ENCODE peak calls at places on chromosomes 16 and 17, in ten cellular contexts. One of them, this sample, is unnamed.

GRCh38 chr17:37650419-37651003 is 7.3 kb upstream of the DDX52 start:
- DNase-seq in lower leg skin: no peak
- DNase-seq in astrocyte of the cerebellum: no peak
- DNase-seq in foreskin fibroblast: peak
- DNase-seq in AG09309: no peak
- DNase-seq in IMR-90: peak
- DNase-seq in tibial artery: no peak
- DNase-seq in left ventricle myocardium inferior: no peak
- DNase-seq in fibroblast of the aortic adventitia: peak
- DNase-seq in HCT116: peak
- DNase-seq in this sample: peak

GRCh38 chr17:6752068-6752909 is 3.6 kb upstream of the XAF1 start:
- DNase-seq in lower leg skin: peak
- DNase-seq in astrocyte of the cerebellum: peak
- DNase-seq in foreskin fibroblast: peak
- DNase-seq in AG09309: peak
- DNase-seq in IMR-90: peak
- DNase-seq in tibial artery: peak
- DNase-seq in left ventricle myocardium inferior: no peak
- DNase-seq in fibroblast of the aortic adventitia: peak
- DNase-seq in HCT116: no peak
- DNase-seq in this sample: no peak

GRCh38 chr17:59366040-59366757 is 34.7 kb downstream of the YPEL2 start:
- DNase-seq in lower leg skin: no peak
- DNase-seq in astrocyte of the cerebellum: no peak
- DNase-seq in foreskin fibroblast: no peak
- DNase-seq in AG09309: no peak
- DNase-seq in IMR-90: no peak
- DNase-seq in tibial artery: no peak
- DNase-seq in left ventricle myocardium inferior: no peak
- DNase-seq in fibroblast of the aortic adventitia: no peak
- DNase-seq in HCT116: no peak
- DNase-seq in this sample: no peak

GRCh38 chr16:4205971-4206370 is 35.9 kb downstream of the SRL start:
- DNase-seq in lower leg skin: no peak
- DNase-seq in astrocyte of the cerebellum: no peak
- DNase-seq in foreskin fibroblast: no peak
- DNase-seq in AG09309: no peak
- DNase-seq in IMR-90: no peak
- DNase-seq in tibial artery: no peak
- DNase-seq in left ventricle myocardium inferior: no peak
- DNase-seq in fibroblast of the aortic adventitia: no peak
- DNase-seq in HCT116: no peak
- DNase-seq in this sample: no peak

GRCh38 chr17:80279895-80280294 is 19.2 kb downstream of the RNF213 start:
- DNase-seq in lower leg skin: no peak
- DNase-seq in astrocyte of the cerebellum: peak
- DNase-seq in foreskin fibroblast: peak
- DNase-seq in AG09309: peak
- DNase-seq in IMR-90: peak
- DNase-seq in tibial artery: peak
- DNase-seq in left ventricle myocardium inferior: peak
- DNase-seq in fibroblast of the aortic adventitia: peak
- DNase-seq in HCT116: no peak
- DNase-seq in this sample: no peak

GRCh38 chr16:75433732-75434413 is 570 bp upstream of the CFDP1 start:
- DNase-seq in lower leg skin: peak
- DNase-seq in astrocyte of the cerebellum: peak
- DNase-seq in foreskin fibroblast: peak
- DNase-seq in AG09309: peak
- DNase-seq in IMR-90: peak
- DNase-seq in tibial artery: peak
- DNase-seq in left ventricle myocardium inferior: no peak
- DNase-seq in fibroblast of the aortic adventitia: peak
- DNase-seq in HCT116: no peak
- DNase-seq in this sample: peak

GRCh38 chr16:17369441-17369951 is 101.3 kb downstream of the XYLT1 start:
- DNase-seq in lower leg skin: peak
- DNase-seq in astrocyte of the cerebellum: no peak
- DNase-seq in foreskin fibroblast: no peak
- DNase-seq in AG09309: no peak
- DNase-seq in IMR-90: no peak
- DNase-seq in tibial artery: peak
- DNase-seq in left ventricle myocardium inferior: peak
- DNase-seq in fibroblast of the aortic adventitia: no peak
- DNase-seq in HCT116: no peak
- DNase-seq in this sample: peak

GRCh38 chr16:71894229-71894920 is 956 bp upstream of the IST1 start:
- DNase-seq in lower leg skin: peak
- DNase-seq in astrocyte of the cerebellum: peak
- DNase-seq in foreskin fibroblast: peak
- DNase-seq in AG09309: no peak
- DNase-seq in IMR-90: peak
- DNase-seq in tibial artery: peak
- DNase-seq in left ventricle myocardium inferior: peak
- DNase-seq in fibroblast of the aortic adventitia: peak
- DNase-seq in HCT116: peak
- DNase-seq in this sample: peak

GRCh38 chr16:12551530-12551929 is 252.2 kb downstream of the CPPED1 start:
- DNase-seq in lower leg skin: no peak
- DNase-seq in astrocyte of the cerebellum: no peak
- DNase-seq in foreskin fibroblast: no peak
- DNase-seq in AG09309: no peak
- DNase-seq in IMR-90: no peak
- DNase-seq in tibial artery: no peak
- DNase-seq in left ventricle myocardium inferior: no peak
- DNase-seq in fibroblast of the aortic adventitia: no peak
- DNase-seq in HCT116: no peak
- DNase-seq in this sample: no peak

GRCh38 chr17:83181991-83182619 is 102.7 kb downstream of the METRNL start:
- DNase-seq in lower leg skin: no peak
- DNase-seq in astrocyte of the cerebellum: no peak
- DNase-seq in foreskin fibroblast: no peak
- DNase-seq in AG09309: no peak
- DNase-seq in IMR-90: no peak
- DNase-seq in tibial artery: no peak
- DNase-seq in left ventricle myocardium inferior: no peak
- DNase-seq in fibroblast of the aortic adventitia: no peak
- DNase-seq in HCT116: no peak
- DNase-seq in this sample: no peak

GRCh38 chr17:17938388-17939107 is 33.7 kb downstream of the TOM1L2 start:
- DNase-seq in lower leg skin: no peak
- DNase-seq in astrocyte of the cerebellum: no peak
- DNase-seq in foreskin fibroblast: no peak
- DNase-seq in AG09309: no peak
- DNase-seq in IMR-90: no peak
- DNase-seq in tibial artery: no peak
- DNase-seq in left ventricle myocardium inferior: no peak
- DNase-seq in fibroblast of the aortic adventitia: no peak
- DNase-seq in HCT116: no peak
- DNase-seq in this sample: no peak

GRCh38 chr17:59155439-59156177 is at the start of gene PRR11:
- DNase-seq in lower leg skin: peak
- DNase-seq in astrocyte of the cerebellum: peak
- DNase-seq in foreskin fibroblast: peak
- DNase-seq in AG09309: peak
- DNase-seq in IMR-90: peak
- DNase-seq in tibial artery: peak
- DNase-seq in left ventricle myocardium inferior: peak
- DNase-seq in fibroblast of the aortic adventitia: peak
- DNase-seq in HCT116: peak
- DNase-seq in this sample: peak

GRCh38 chr17:57861737-57862409 is 12.0 kb upstream of the MRPS23 start:
- DNase-seq in lower leg skin: no peak
- DNase-seq in astrocyte of the cerebellum: no peak
- DNase-seq in foreskin fibroblast: peak
- DNase-seq in AG09309: no peak
- DNase-seq in IMR-90: no peak
- DNase-seq in tibial artery: peak
- DNase-seq in left ventricle myocardium inferior: peak
- DNase-seq in fibroblast of the aortic adventitia: peak
- DNase-seq in HCT116: no peak
- DNase-seq in this sample: peak

DNA sequence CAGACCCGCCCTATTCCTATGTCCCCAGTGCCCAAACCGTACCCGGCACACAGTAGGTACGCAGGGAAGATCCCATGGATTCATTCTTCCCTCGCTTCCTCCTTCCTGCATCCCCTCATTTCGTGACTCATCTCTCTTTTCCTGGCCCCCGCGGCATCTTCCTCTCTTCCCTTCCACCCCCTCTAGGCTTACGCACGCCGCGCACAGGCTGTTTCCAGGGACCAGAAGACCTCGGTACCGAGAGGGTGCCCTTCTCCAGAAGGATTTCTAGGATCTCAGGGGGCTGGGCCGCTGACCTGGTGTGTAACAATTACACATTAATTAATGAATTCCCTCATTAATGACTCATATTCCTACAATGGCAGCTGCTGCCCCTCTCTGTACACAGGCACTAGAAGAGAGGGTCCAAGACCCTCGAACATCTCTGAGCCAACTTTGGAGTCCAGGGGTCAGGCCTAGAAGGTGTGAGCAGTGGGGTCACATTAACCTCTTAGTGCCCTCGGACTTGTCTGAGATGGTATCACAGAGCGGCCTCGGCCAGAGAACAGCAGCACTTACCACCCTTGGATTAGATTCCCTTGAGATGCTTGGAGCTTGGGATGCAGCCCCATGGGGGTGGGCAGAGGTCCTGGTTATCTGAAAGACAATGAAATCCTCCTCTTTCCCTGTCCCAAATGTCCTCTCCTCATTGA is 16.8 kb upstream of the PLLP start:
- DNase-seq in lower leg skin: no peak
- DNase-seq in astrocyte of the cerebellum: no peak
- DNase-seq in foreskin fibroblast: no peak
- DNase-seq in AG09309: no peak
- DNase-seq in IMR-90: no peak
- DNase-seq in tibial artery: peak
- DNase-seq in left ventricle myocardium inferior: no peak
- DNase-seq in fibroblast of the aortic adventitia: no peak
- DNase-seq in HCT116: no peak
- DNase-seq in this sample: no peak
- H3K4me3 ChIP-seq in lower leg skin: no peak
- H3K4me3 ChIP-seq in astrocyte of the cerebellum: no peak
- H3K4me3 ChIP-seq in foreskin fibroblast: peak
- H3K4me3 ChIP-seq in AG09309: no peak
- H3K4me3 ChIP-seq in IMR-90: no peak
- H3K4me3 ChIP-seq in tibial artery: no peak
- H3K4me3 ChIP-seq in left ventricle myocardium inferior: peak
- H3K4me3 ChIP-seq in fibroblast of the aortic adventitia: no peak
- H3K4me3 ChIP-seq in HCT116: no peak
- H3K4me3 ChIP-seq in this sample: peak

DNA sequence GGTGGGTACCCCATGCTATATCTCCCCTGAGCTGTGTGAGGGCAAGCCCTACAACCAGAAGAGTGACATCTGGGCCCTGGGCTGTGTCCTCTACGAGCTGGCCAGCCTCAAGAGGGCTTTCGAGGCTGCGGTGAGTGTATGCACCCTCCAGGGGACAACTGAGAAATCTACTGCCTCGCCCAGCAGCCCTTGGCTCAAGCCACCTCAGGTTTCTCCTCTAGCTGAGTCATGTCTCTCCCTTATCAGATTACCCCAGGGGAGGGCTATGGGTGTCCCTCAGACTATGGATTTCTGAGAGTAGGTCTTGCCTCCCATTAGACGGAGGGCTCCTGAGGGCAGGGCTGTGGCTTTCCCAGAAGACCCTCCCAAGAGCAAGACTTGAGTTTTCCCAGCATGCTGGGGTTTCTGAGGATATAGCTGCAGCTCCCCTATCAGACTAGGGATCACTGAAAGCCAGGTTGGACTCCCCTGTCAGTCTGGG is 6.7 kb downstream of the NEK8 start:
- DNase-seq in lower leg skin: no peak
- DNase-seq in astrocyte of the cerebellum: no peak
- DNase-seq in foreskin fibroblast: no peak
- DNase-seq in AG09309: no peak
- DNase-seq in IMR-90: no peak
- DNase-seq in tibial artery: no peak
- DNase-seq in left ventricle myocardium inferior: no peak
- DNase-seq in fibroblast of the aortic adventitia: no peak
- DNase-seq in HCT116: no peak
- DNase-seq in this sample: no peak
- H3K4me3 ChIP-seq in lower leg skin: no peak
- H3K4me3 ChIP-seq in astrocyte of the cerebellum: no peak
- H3K4me3 ChIP-seq in foreskin fibroblast: no peak
- H3K4me3 ChIP-seq in AG09309: no peak
- H3K4me3 ChIP-seq in IMR-90: no peak
- H3K4me3 ChIP-seq in tibial artery: no peak
- H3K4me3 ChIP-seq in left ventricle myocardium inferior: no peak
- H3K4me3 ChIP-seq in fibroblast of the aortic adventitia: no peak
- H3K4me3 ChIP-seq in HCT116: no peak
- H3K4me3 ChIP-seq in this sample: no peak

GRCh38 chr16:20747030-20747816 is 5.6 kb upstream of the THUMPD1 start:
- DNase-seq in lower leg skin: no peak
- DNase-seq in astrocyte of the cerebellum: no peak
- DNase-seq in foreskin fibroblast: no peak
- DNase-seq in AG09309: no peak
- DNase-seq in IMR-90: no peak
- DNase-seq in tibial artery: no peak
- DNase-seq in left ventricle myocardium inferior: no peak
- DNase-seq in fibroblast of the aortic adventitia: no peak
- DNase-seq in HCT116: peak
- DNase-seq in this sample: no peak
- H3K4me3 ChIP-seq in lower leg skin: no peak
- H3K4me3 ChIP-seq in astrocyte of the cerebellum: no peak
- H3K4me3 ChIP-seq in foreskin fibroblast: no peak
- H3K4me3 ChIP-seq in AG09309: no peak
- H3K4me3 ChIP-seq in IMR-90: no peak
- H3K4me3 ChIP-seq in tibial artery: no peak
- H3K4me3 ChIP-seq in left ventricle myocardium inferior: no peak
- H3K4me3 ChIP-seq in fibroblast of the aortic adventitia: no peak
- H3K4me3 ChIP-seq in HCT116: no peak
- H3K4me3 ChIP-seq in this sample: no peak

GRCh38 chr17:8055851-8056231 is 17.0 kb downstream of the ALOX15B start:
- DNase-seq in lower leg skin: no peak
- DNase-seq in astrocyte of the cerebellum: no peak
- DNase-seq in foreskin fibroblast: no peak
- DNase-seq in AG09309: no peak
- DNase-seq in IMR-90: no peak
- DNase-seq in tibial artery: no peak
- DNase-seq in left ventricle myocardium inferior: no peak
- DNase-seq in fibroblast of the aortic adventitia: no peak
- DNase-seq in HCT116: no peak
- DNase-seq in this sample: peak
- H3K4me3 ChIP-seq in lower leg skin: no peak
- H3K4me3 ChIP-seq in astrocyte of the cerebellum: no peak
- H3K4me3 ChIP-seq in foreskin fibroblast: no peak
- H3K4me3 ChIP-seq in AG09309: no peak
- H3K4me3 ChIP-seq in IMR-90: no peak
- H3K4me3 ChIP-seq in tibial artery: no peak
- H3K4me3 ChIP-seq in left ventricle myocardium inferior: no peak
- H3K4me3 ChIP-seq in fibroblast of the aortic adventitia: no peak
- H3K4me3 ChIP-seq in HCT116: no peak
- H3K4me3 ChIP-seq in this sample: no peak